ENCODE peak calls at places on chromosomes 7 and 10, in five cellular contexts. E is CD4-positive, alpha-beta memory T cell; C is mesenchymal stem cell; T is heart left ventricle; L is cardiac fibroblast. U is an unnamed sample.
A peak's percentile ranks its signal among the peaks of the same experiment; 100 is the strongest.

GRCh38 chr10:11387044-11387443 is 224.4 kb downstream of the USP6NL start:
- DNase-seq in E (no peak), L (no peak), C (no peak), T (no peak), U (no peak)

GRCh38 chr7:138712652-138713051 is 11.5 kb upstream of the SVOPL start:
- DNase-seq in E (no peak), T (no peak), L (no peak), C (no peak), U (no peak)

GRCh38 chr7:93315896-93316295 is 83.7 kb downstream of the VPS50 start:
- DNase-seq in L (no peak), C (no peak), T (no peak), E (no peak), U (no peak)

GRCh38 chr10:4646546-4646945 is 179.5 kb upstream of the AKR1E2 start:
- DNase-seq in L (no peak), C (peak; percentile 50), E (no peak), T (no peak), U (no peak)

GRCh38 chr7:11539853-11540252 is 292.1 kb downstream of the THSD7A start:
- DNase-seq in L (peak; percentile 58), C (no peak), T (no peak), E (no peak), U (no peak)

GRCh38 chr7:21051865-21052264 is 265.2 kb upstream of the SP8 start:
- DNase-seq in T (no peak), L (no peak), E (no peak), C (no peak), U (no peak)

GRCh38 chr7:98178321-98178720 is 32.9 kb upstream of the BHLHA15 start:
- DNase-seq in E (no peak), L (no peak), C (no peak), T (peak; percentile 60), U (no peak)

GRCh38 chr7:66050990-66051424 is 24.6 kb upstream of the ASL start:
- DNase-seq in C (peak; percentile 95), T (no peak), E (no peak), L (peak; percentile 99), U (no peak)

GRCh38 chr7:150717821-150718420 is 1.5 kb downstream of the GIMAP1 start:
- DNase-seq in T (no peak), C (no peak), L (no peak), E (no peak), U (no peak)

GRCh38 chr10:58810751-58811150 is 298.1 kb downstream of the BICC1 start:
- DNase-seq in T (no peak), L (no peak), C (no peak), E (no peak), U (no peak)

U was measured in GM10248.